ENCODE peak calls at places on chromosomes 1 and 21, in nine cellular contexts. I, C, E, Z, W, T, V, L and X are unnamed samples.

GRCh38 chr21:33434770-33435360 is 31.7 kb downstream of the IFNGR2 start:
- DNase-seq in I (no peak), C (peak; percentile 43), E (peak; percentile 93), Z (no peak), W (no peak), T (peak; percentile 87), V (no peak), L (peak; percentile 10), X (no peak)

GRCh38 chr1:162026906-162027305 is 3.2 kb upstream of the OLFML2B start:
- DNase-seq in I (no peak), C (no peak), E (no peak), Z (no peak), W (no peak), T (no peak), V (no peak), L (no peak), X (no peak)

GRCh38 chr1:191343816-191344215 is 814.4 kb upstream of the RGS18 start:
- DNase-seq in I (no peak), C (no peak), E (peak; percentile 78), Z (no peak), W (no peak), T (peak; percentile 72), V (no peak), L (no peak), X (no peak)

GRCh38 chr1:59900640-59901039 is 25.9 kb downstream of the CYP2J2 start:
- DNase-seq in I (no peak), C (no peak), E (no peak), Z (no peak), W (no peak), T (no peak), V (no peak), L (no peak), X (no peak)

GRCh38 chr1:121443131-121443530 is 258.4 kb downstream of the SRGAP2C start:
- DNase-seq in I (no peak), C (no peak), E (peak; percentile 13), Z (no peak), W (no peak), T (peak; percentile 74), V (no peak), L (no peak), X (no peak)

GRCh38 chr1:84892657-84893618 is at the start of gene LPAR3:
- DNase-seq in I (no peak), C (no peak), E (no peak), Z (no peak), W (no peak), T (peak; percentile 58), V (no peak), L (no peak), X (peak; percentile 84)

GRCh38 chr1:84674021-84674420 is 16.2 kb downstream of the SSX2IP start:
- DNase-seq in I (no peak), C (no peak), E (no peak), Z (no peak), W (no peak), T (no peak), V (no peak), L (no peak), X (no peak)

GRCh38 chr1:171298696-171299095 is 15.3 kb upstream of the FMO4 start:
- DNase-seq in I (no peak), C (no peak), E (no peak), Z (no peak), W (no peak), T (no peak), V (no peak), L (no peak), X (no peak)

GRCh38 chr21:14871861-14872260 is 192.9 kb downstream of the NRIP1 start:
- DNase-seq in I (no peak), C (no peak), E (no peak), Z (no peak), W (no peak), T (no peak), V (no peak), L (no peak), X (no peak)

GRCh38 chr1:154614887-154615286 is 6.9 kb upstream of the ADAR start:
- DNase-seq in I (no peak), C (peak; percentile 44), E (no peak), Z (no peak), W (no peak), T (no peak), V (no peak), L (no peak), X (peak; percentile 39)

GRCh38 chr1:59766463-59766862 is 48.3 kb upstream of the HOOK1 start:
- DNase-seq in I (no peak), C (no peak), E (no peak), Z (no peak), W (no peak), T (no peak), V (no peak), L (no peak), X (no peak)